ENCODE peak calls at places on chromosomes 5 and 9, in five cellular contexts. X, N, U, C and Z are unnamed samples.

GRCh38 chr9:134929560-134930158 is 11.9 kb upstream of the FCN1 start:
- DNase-seq in X (no peak), U (peak; percentile 61), C (no peak), N (no peak), Z (no peak)

GRCh38 chr9:127586537-127586936 is 25.5 kb upstream of the STXBP1 start:
- DNase-seq in X (peak; percentile 56), U (peak; percentile 87), C (peak; percentile 72), N (no peak), Z (peak; percentile 48)

GRCh38 chr5:149732500-149733128 is 2.5 kb downstream of the PPARGC1B start:
- DNase-seq in C (no peak), N (no peak), X (no peak), U (no peak), Z (no peak)

GRCh38 chr5:54820759-54821158 is 164.6 kb downstream of the ESM1 start:
- DNase-seq in U (no peak), C (no peak), X (no peak), N (no peak), Z (no peak)

GRCh38 chr9:13431137-13431536 is 151.6 kb upstream of the MPDZ start:
- DNase-seq in N (no peak), U (no peak), X (no peak), C (no peak), Z (no peak)

GRCh38 chr5:105101597-105101996 is 1539.0 kb upstream of the NUDT12 start:
- DNase-seq in X (no peak), U (no peak), C (no peak), N (no peak), Z (no peak)

GRCh38 chr5:173268750-173269580 is 34.0 kb upstream of the NKX2-5 start:
- DNase-seq in X (no peak), U (no peak), N (no peak), C (no peak), Z (no peak)

GRCh38 chr9:24413651-24414050 is 132.0 kb downstream of the IZUMO3 start:
- DNase-seq in N (no peak), C (no peak), U (no peak), X (no peak), Z (no peak)

GRCh38 chr9:121857941-121858340 is 206.5 kb downstream of the DAB2IP start:
- DNase-seq in C (no peak), X (no peak), N (no peak), U (no peak), Z (no peak)

GRCh38 chr9:69173891-69174644 is at the start of gene TJP2:
- DNase-seq in C (peak; percentile 59), U (peak; percentile 86), N (no peak), X (no peak), Z (peak; percentile 18)

GRCh38 chr5:2139478-2139877 is 256.8 kb upstream of the IRX4 start:
- DNase-seq in U (peak; percentile 10), C (no peak), X (no peak), N (no peak), Z (no peak)

GRCh38 chr5:177131711-177132503 is 1.7 kb upstream of the NSD1 start:
- DNase-seq in X (no peak), U (peak; percentile 71), N (no peak), C (no peak), Z (no peak)

GRCh38 chr9:130630091-130630450 is 34.3 kb upstream of the PRDM12 start:
- DNase-seq in X (no peak), C (no peak), N (no peak), U (no peak), Z (no peak)